ENCODE peak calls at places on chromosomes 12 and 14, in seven cellular contexts. F is transverse colon, T is ELF-1, A is stomach, H is astrocyte of the spinal cord, J is NCI-H2081, O is DMS79 treated with DMSO at 0.1 percent for 48 hours. Y is an unnamed sample.
A peak's percentile ranks its signal among the peaks of the same experiment; 100 is the strongest.

GRCh38 chr12:124322271-124322998 is 27.5 kb downstream of the RFLNA start:
- DNase-seq in F (no peak), T (no peak), A (no peak), H (peak; percentile 42), J (no peak), O (no peak), Y (no peak)

GRCh38 chr14:96037891-96038557 is 1.1 kb upstream of the C14orf132 start:
- DNase-seq in F (peak; percentile 49), T (no peak), A (peak; percentile 57), H (no peak), J (peak; percentile 27), O (no peak), Y (no peak)

GRCh38 chr14:58749066-58749669 is 111.4 kb downstream of the DACT1 start:
- DNase-seq in F (peak; percentile 59), T (no peak), A (peak; percentile 51), H (peak; percentile 95), J (no peak), O (peak; percentile 100), Y (peak; percentile 69)

GRCh38 chr12:50642755-50643154 is 121.1 kb upstream of the ATF1 start:
- DNase-seq in F (no peak), T (no peak), A (no peak), H (no peak), J (no peak), O (peak; percentile 81), Y (no peak)

GRCh38 chr14:99038401-99038800 is 233.6 kb downstream of the BCL11B start:
- DNase-seq in F (no peak), T (no peak), A (peak; percentile 17), H (peak; percentile 56), J (no peak), O (no peak), Y (no peak)

GRCh38 chr12:12999276-12999958 is 648 bp downstream of the HEBP1 start:
- DNase-seq in F (peak; percentile 49), T (no peak), A (no peak), H (no peak), J (peak; percentile 53), O (no peak), Y (no peak)

GRCh38 chr12:107317751-107318553 is 224.6 kb upstream of the CRY1 start:
- DNase-seq in F (peak; percentile 85), T (peak; percentile 92), A (peak; percentile 75), H (peak; percentile 94), J (peak; percentile 91), O (peak; percentile 88), Y (peak; percentile 88)

GRCh38 chr12:24948452-24948815 is 467 bp downstream of the BCAT1 start:
- DNase-seq in F (no peak), T (peak; percentile 77), A (no peak), H (peak; percentile 50), J (peak; percentile 61), O (no peak), Y (peak; percentile 57)

GRCh38 chr14:101630056-101630960 is 69.0 kb downstream of the DIO3 start:
- DNase-seq in F (no peak), T (no peak), A (no peak), H (no peak), J (no peak), O (no peak), Y (no peak)

GRCh38 chr12:11795910-11796459 is 146.5 kb downstream of the ETV6 start:
- DNase-seq in F (no peak), T (peak; percentile 45), A (no peak), H (peak; percentile 89), J (peak; percentile 53), O (no peak), Y (no peak)

GRCh38 chr14:90453401-90453951 is 56.6 kb downstream of the CALM1 start:
- DNase-seq in F (no peak), T (no peak), A (peak; percentile 35), H (peak; percentile 16), J (peak; percentile 39), O (no peak), Y (no peak)

Y was measured in T-helper 2 cell treated with Interferon-gamma antibody and Interleukin-4, amounts not matched to agents 5 μg/mL and 100 μg/mL, for 36 hours.